ENCODE peak calls at places on chromosomes 4 and X, in nine cellular contexts. D is pancreas; E is H9; L is AG04449; A is stimulated activated CD8-positive, alpha-beta memory T cell treated with anti-CD3 and anti-CD28 coated beads, Interleukin-7, amount 100 ng/mL, for 1 hour; H is naive thymus-derived CD8-positive, alpha-beta T cell; V is stimulated activated naive B cell treated with anti-CD40 and anti-IgM and Interleukin-4, amounts not matched to agents 10 μg/mL and 1 μg/mL and 100 μg/mL, for 72 hours; F is central memory CD4-positive, alpha-beta T cell; P is NCI-H2081. K is an unnamed sample.

GRCh38 chr4:88010921-88011320 is 3.5 kb downstream of the PKD2 start:
- DNase-seq in D (no peak), E (no peak), L (no peak), A (no peak), H (no peak), V (no peak), F (no peak), P (no peak), K (no peak)

GRCh38 chrX:72053508-72053907 is 78.2 kb downstream of the RTL5 start:
- DNase-seq in D (no peak), E (no peak), L (no peak), A (no peak), H (no peak), V (no peak), F (no peak), P (no peak), K (no peak)

GRCh38 chr4:153318696-153319320 is 25.7 kb upstream of the MND1 start:
- DNase-seq in D (no peak), E (no peak), L (no peak), A (peak), H (no peak), V (no peak), F (peak), P (peak), K (no peak)

GRCh38 chrX:136711147-136711546 is 63.2 kb downstream of the CD40LG start:
- DNase-seq in D (peak), E (peak), L (no peak), A (no peak), H (no peak), V (no peak), F (no peak), P (no peak), K (no peak)

GRCh38 chr4:38691251-38692008 is 27.4 kb downstream of the KLF3 start:
- DNase-seq in D (no peak), E (no peak), L (peak), A (no peak), H (no peak), V (no peak), F (no peak), P (no peak), K (no peak)

GRCh38 chrX:139738581-139738980 is 30.6 kb upstream of the MCF2 start:
- DNase-seq in D (no peak), E (no peak), L (no peak), A (no peak), H (no peak), V (no peak), F (no peak), P (no peak), K (no peak)

GRCh38 chr4:10082047-10082446 is 34.6 kb downstream of the WDR1 start:
- DNase-seq in D (no peak), E (no peak), L (no peak), A (no peak), H (no peak), V (no peak), F (no peak), P (no peak), K (no peak)

GRCh38 chr4:184282895-184283654 is 65.4 kb upstream of the ENPP6 start:
- DNase-seq in D (no peak), E (no peak), L (no peak), A (no peak), H (no peak), V (peak), F (no peak), P (no peak), K (peak)

GRCh38 chrX:39889704-39890103 is 208.1 kb downstream of the BCOR start:
- DNase-seq in D (no peak), E (no peak), L (no peak), A (no peak), H (no peak), V (no peak), F (no peak), P (no peak), K (no peak)

GRCh38 chrX:47560179-47560830 is 700 bp upstream of the ARAF start:
- DNase-seq in D (no peak), E (no peak), L (no peak), A (no peak), H (no peak), V (no peak), F (no peak), P (no peak), K (no peak)

GRCh38 chr4:184752496-184753275 is 18.8 kb upstream of the CENPU start:
- DNase-seq in D (no peak), E (no peak), L (no peak), A (no peak), H (no peak), V (no peak), F (no peak), P (no peak), K (no peak)

GRCh38 chrX:153966283-153966688 is 5.3 kb downstream of the HCFC1 start:
- DNase-seq in D (peak), E (no peak), L (no peak), A (no peak), H (no peak), V (no peak), F (no peak), P (no peak), K (no peak)

GRCh38 chr4:89319756-89320155 is 12.2 kb upstream of the GPRIN3 start:
- DNase-seq in D (no peak), E (no peak), L (no peak), A (no peak), H (no peak), V (no peak), F (no peak), P (no peak), K (no peak)

GRCh38 chrX:154727418-154728323 is 23.2 kb downstream of the GAB3 start:
- DNase-seq in D (no peak), E (no peak), L (no peak), A (no peak), H (no peak), V (no peak), F (no peak), P (no peak), K (no peak)

GRCh38 chr4:36088542-36088941 is 155.8 kb downstream of the ARAP2 start:
- DNase-seq in D (no peak), E (no peak), L (no peak), A (no peak), H (no peak), V (no peak), F (no peak), P (peak), K (peak)

K was measured in NCI-H1417 treated with DMSO at 0.1 percent for 48 hours.